ENCODE peak calls at places on chromosome 15, in eight cellular contexts. K is DMS 273 treated with DMSO at 0.1 percent for 48 hours; F is hypothalamus; S is T-helper 17 cell; H is endothelial cell; V is CD8-positive, alpha-beta memory T cell; D is NCI-H2029; G is NCI-H510A treated with DMSO at 0.1 percent for 48 hours. E is an unnamed sample.

GRCh38 chr15:58432421-58432820 is 630 bp downstream of the LIPC start:
- DNase-seq in K (no peak), F (no peak), S (no peak), H (no peak), V (no peak), D (no peak), G (no peak), E (no peak)

GRCh38 chr15:30921781-30922371 is 18.2 kb downstream of the FAN1 start:
- DNase-seq in K (no peak), F (no peak), S (no peak), H (no peak), V (no peak), D (no peak), G (no peak), E (no peak)

GRCh38 chr15:99053380-99054024 is 45.9 kb upstream of the PGPEP1L start:
- DNase-seq in K (no peak), F (no peak), S (no peak), H (no peak), V (no peak), D (no peak), G (no peak), E (no peak)

GRCh38 chr15:52082197-52083036 is 30.2 kb downstream of the BCL2L10 start:
- DNase-seq in K (no peak), F (no peak), S (no peak), H (no peak), V (no peak), D (no peak), G (no peak), E (no peak)

GRCh38 chr15:100909582-100909981 is 9.6 kb upstream of the LRRK1 start:
- DNase-seq in K (no peak), F (no peak), S (no peak), H (no peak), V (no peak), D (no peak), G (no peak), E (peak; percentile 38)

GRCh38 chr15:32942286-32942927 is 224.6 kb downstream of the GREM1 start:
- DNase-seq in K (no peak), F (no peak), S (no peak), H (no peak), V (no peak), D (no peak), G (no peak), E (no peak)

GRCh38 chr15:35738370-35738769 is 192.4 kb upstream of the DPH6 start:
- DNase-seq in K (no peak), F (no peak), S (no peak), H (no peak), V (no peak), D (no peak), G (no peak), E (no peak)

GRCh38 chr15:57387644-57388076 is 11.4 kb downstream of the CGNL1 start:
- DNase-seq in K (no peak), F (no peak), S (no peak), H (no peak), V (no peak), D (no peak), G (peak; percentile 75), E (no peak)

GRCh38 chr15:98689431-98689861 is 41.1 kb downstream of the IGF1R start:
- DNase-seq in K (no peak), F (no peak), S (no peak), H (no peak), V (no peak), D (no peak), G (no peak), E (no peak)

GRCh38 chr15:82914396-82914795 is 38.1 kb downstream of the HOMER2 start:
- DNase-seq in K (no peak), F (no peak), S (no peak), H (no peak), V (no peak), D (no peak), G (no peak), E (no peak)

GRCh38 chr15:97947465-97948262 is 12.8 kb upstream of the ARRDC4 start:
- DNase-seq in K (no peak), F (no peak), S (no peak), H (no peak), V (no peak), D (no peak), G (no peak), E (no peak)

GRCh38 chr15:71386448-71387236 is 271.4 kb downstream of the THSD4 start:
- DNase-seq in K (no peak), F (no peak), S (no peak), H (peak; percentile 16), V (no peak), D (no peak), G (no peak), E (no peak)

GRCh38 chr15:69290346-69291164 is 8.2 kb upstream of the PAQR5 start:
- DNase-seq in K (no peak), F (no peak), S (no peak), H (no peak), V (no peak), D (no peak), G (no peak), E (no peak)